ENCODE peak calls at places on chromosome 16, in seven cellular contexts. G is H1, I is neural progenitor cell, P is small intestine, T is stomach, A is transverse colon, H is Panc1. Q is an unnamed sample.

GRCh38 chr16:86772231-86772510 is 193.8 kb downstream of the FOXL1 start:
- DNase-seq in G (no peak), I (no peak), P (no peak), T (no peak), A (no peak), H (no peak), Q (no peak)

GRCh38 chr16:86898386-86898785 is 320.0 kb downstream of the FOXL1 start:
- DNase-seq in G (no peak), I (no peak), P (no peak), T (no peak), A (no peak), H (no peak), Q (no peak)

GRCh38 chr16:55499951-55500350 is 8.9 kb upstream of the LPCAT2 start:
- DNase-seq in G (no peak), I (peak; percentile 49), P (no peak), T (no peak), A (no peak), H (no peak), Q (no peak)

GRCh38 chr16:84643180-84643583 is 5.1 kb upstream of the KLHL36 start:
- DNase-seq in G (no peak), I (no peak), P (no peak), T (peak; percentile 45), A (peak; percentile 58), H (no peak), Q (peak; percentile 78)

GRCh38 chr16:80887062-80887461 is 82.7 kb upstream of the CDYL2 start:
- DNase-seq in G (no peak), I (no peak), P (peak; percentile 92), T (no peak), A (peak; percentile 28), H (no peak), Q (no peak)

GRCh38 chr16:57826706-57827625 is 24.7 kb upstream of the KIFC3 start:
- DNase-seq in G (no peak), I (no peak), P (peak; percentile 92), T (no peak), A (no peak), H (no peak), Q (peak; percentile 58)

GRCh38 chr16:57607676-57608461 is 20.6 kb upstream of the ADGRG1 start:
- DNase-seq in G (no peak), I (no peak), P (no peak), T (no peak), A (no peak), H (no peak), Q (peak; percentile 13)

GRCh38 chr16:66660422-66661209 is 35.9 kb downstream of the CMTM4 start:
- DNase-seq in G (no peak), I (peak; percentile 75), P (peak; percentile 13), T (peak; percentile 46), A (peak; percentile 38), H (no peak), Q (peak; percentile 63)

GRCh38 chr16:28304214-28304613 is 11.9 kb downstream of the SBK1 start:
- DNase-seq in G (no peak), I (peak; percentile 77), P (no peak), T (peak; percentile 33), A (no peak), H (no peak), Q (peak; percentile 37)

GRCh38 chr16:68664297-68664696 is 19.2 kb downstream of the CDH3 start:
- DNase-seq in G (no peak), I (no peak), P (no peak), T (no peak), A (no peak), H (no peak), Q (no peak)

GRCh38 chr16:22641030-22641671 is 130.5 kb downstream of the NPIPB5 start:
- DNase-seq in G (no peak), I (peak; percentile 73), P (no peak), T (no peak), A (no peak), H (no peak), Q (no peak)

GRCh38 chr16:56970934-56971767 is 9.4 kb downstream of the CETP start:
- DNase-seq in G (no peak), I (no peak), P (no peak), T (no peak), A (no peak), H (no peak), Q (no peak)

GRCh38 chr16:87465306-87465705 is 27.5 kb downstream of the ZCCHC14 start:
- DNase-seq in G (no peak), I (no peak), P (peak; percentile 70), T (peak; percentile 90), A (peak; percentile 70), H (no peak), Q (peak; percentile 96)

GRCh38 chr16:3112881-3113574 is 642 bp downstream of the ZNF205 start:
- DNase-seq in G (no peak), I (no peak), P (no peak), T (no peak), A (no peak), H (no peak), Q (no peak)

GRCh38 chr16:17369441-17369951 is 101.3 kb downstream of the XYLT1 start:
- DNase-seq in G (no peak), I (no peak), P (peak; percentile 59), T (peak; percentile 59), A (peak; percentile 71), H (no peak), Q (peak; percentile 79)

GRCh38 chr16:17432902-17433576 is 37.7 kb downstream of the XYLT1 start:
- DNase-seq in G (no peak), I (no peak), P (no peak), T (no peak), A (no peak), H (no peak), Q (no peak)

GRCh38 chr16:58661199-58661830 is 23.3 kb downstream of the SLC38A7 start:
- DNase-seq in G (peak; percentile 19), I (peak; percentile 79), P (peak; percentile 92), T (peak; percentile 41), A (peak; percentile 38), H (peak; percentile 65), Q (peak; percentile 71)

GRCh38 chr16:17303101-17303500 is 167.7 kb downstream of the XYLT1 start:
- DNase-seq in G (no peak), I (no peak), P (peak; percentile 70), T (peak; percentile 53), A (peak; percentile 56), H (no peak), Q (no peak)

GRCh38 chr16:23423496-23424049 is 29.4 kb downstream of the COG7 start:
- DNase-seq in G (no peak), I (no peak), P (peak; percentile 75), T (peak; percentile 83), A (peak; percentile 85), H (peak; percentile 86), Q (peak; percentile 66)

GRCh38 chr16:86768999-86769398 is 190.7 kb downstream of the FOXL1 start:
- DNase-seq in G (no peak), I (no peak), P (peak; percentile 25), T (peak; percentile 48), A (no peak), H (no peak), Q (no peak)

GRCh38 chr16:57051696-57052228 is 40.6 kb upstream of the CPNE2 start:
- DNase-seq in G (no peak), I (no peak), P (no peak), T (no peak), A (no peak), H (no peak), Q (no peak)

GRCh38 chr16:71778780-71779179 is 29.9 kb downstream of the AP1G1 start:
- DNase-seq in G (no peak), I (no peak), P (no peak), T (no peak), A (no peak), H (no peak), Q (no peak)

GRCh38 chr16:22321340-22322001 is 24.3 kb downstream of the POLR3E start:
- DNase-seq in G (no peak), I (peak; percentile 83), P (peak; percentile 71), T (peak; percentile 80), A (peak; percentile 76), H (no peak), Q (peak; percentile 62)

GRCh38 chr16:24291932-24292331 is 35.8 kb downstream of the CACNG3 start:
- DNase-seq in G (no peak), I (no peak), P (no peak), T (no peak), A (no peak), H (no peak), Q (no peak)

GRCh38 chr16:19008770-19009169 is 25.0 kb downstream of the TMC7 start:
- DNase-seq in G (no peak), I (no peak), P (no peak), T (no peak), A (no peak), H (no peak), Q (no peak)

GRCh38 chr16:14278749-14279148 is 207.6 kb downstream of the MRTFB start:
- DNase-seq in G (no peak), I (no peak), P (no peak), T (peak; percentile 45), A (no peak), H (no peak), Q (no peak)
- H3K4me1 ChIP-seq in G (peaks cover 17% of the 10 kb centered on the region), I (no peaks in the 10 kb centered on the region), P (no peaks in the 10 kb centered on the region), T (no peaks in the 10 kb centered on the region), A (no peaks in the 10 kb centered on the region), H (no peaks in the 10 kb centered on the region), Q (peaks cover 8% of the 10 kb centered on the region)

GRCh38 chr16:781346-782010 is 6.7 kb downstream of the RPUSD1 start:
- DNase-seq in G (no peak), I (no peak), P (no peak), T (no peak), A (no peak), H (no peak), Q (no peak)
- H3K4me1 ChIP-seq in G (peaks cover 5% of the 10 kb centered on the region), I (no peaks in the 10 kb centered on the region), P (no peaks in the 10 kb centered on the region), T (peaks cover 4% of the 10 kb centered on the region), A (no peaks in the 10 kb centered on the region), H (peaks cover 10% of the 10 kb centered on the region), Q (peaks cover 4% of the 10 kb centered on the region)

GRCh38 chr16:52572656-52573055 is 25.7 kb upstream of the TOX3 start:
- DNase-seq in G (no peak), I (no peak), P (peak; percentile 32), T (no peak), A (no peak), H (no peak), Q (no peak)
- H3K4me1 ChIP-seq in G (no peaks in the 10 kb centered on the region), I (peaks cover 11% of the 10 kb centered on the region), P (peaks cover 6% of the 10 kb centered on the region), T (peaks cover 14% of the 10 kb centered on the region), A (peaks cover 10% of the 10 kb centered on the region), H (no peaks in the 10 kb centered on the region), Q (no peaks in the 10 kb centered on the region)

GRCh38 chr16:680625-680945 is 375 bp downstream of the STUB1 start:
- DNase-seq in G (no peak), I (no peak), P (no peak), T (no peak), A (no peak), H (no peak), Q (no peak)
- H3K4me1 ChIP-seq in G (peaks cover 30% of the 10 kb centered on the region), I (peaks cover 14% of the 10 kb centered on the region), P (peaks cover 6% of the 10 kb centered on the region), T (peaks cover 55% of the 10 kb centered on the region), A (peaks cover 80% of the 10 kb centered on the region), H (peaks cover 18% of the 10 kb centered on the region), Q (peaks cover 27% of the 10 kb centered on the region)

GRCh38 chr16:75244844-75245758 is 6.3 kb downstream of the BCAR1 start:
- DNase-seq in G (peak; percentile 70), I (peak; percentile 57), P (peak; percentile 61), T (peak; percentile 94), A (peak; percentile 74), H (peak; percentile 74), Q (peak; percentile 92)

GRCh38 chr16:75241955-75242354 is 9.5 kb downstream of the BCAR1 start:
- DNase-seq in G (no peak), I (no peak), P (no peak), T (no peak), A (no peak), H (no peak), Q (no peak)

GRCh38 chr16:75246504-75247205 is 4.8 kb downstream of the BCAR1 start:
- DNase-seq in G (no peak), I (no peak), P (no peak), T (no peak), A (no peak), H (no peak), Q (no peak)

GRCh38 chr16:75243667-75244224 is 7.7 kb downstream of the BCAR1 start:
- DNase-seq in G (no peak), I (no peak), P (no peak), T (no peak), A (no peak), H (no peak), Q (no peak)

GRCh38 chr16:75244225-75244792 is 7.1 kb downstream of the BCAR1 start:
- DNase-seq in G (no peak), I (no peak), P (no peak), T (peak; percentile 79), A (peak; percentile 63), H (no peak), Q (no peak)
- H3K4me1 ChIP-seq in G (peaks cover 50% of the 10 kb centered on the region), I (peaks cover 27% of the 10 kb centered on the region), P (peaks cover 15% of the 10 kb centered on the region), T (peaks cover 73% of the 10 kb centered on the region), A (peaks cover 62% of the 10 kb centered on the region), H (peaks cover 72% of the 10 kb centered on the region), Q (peaks cover 27% of the 10 kb centered on the region)